ENCODE peak calls at places on chromosomes 3 and 15, in ten cellular contexts. R is fibroblast of the aortic adventitia, Q is lower lobe of right lung, N is cardiac muscle cell, X is aorta, U is foreskin fibroblast, L is AG10803, T is heart left ventricle, W is psoas muscle, Y is neural progenitor cell. M is an unnamed sample.

GRCh38 chr3:183824761-183825379 is 507 bp downstream of the MAP6D1 start:
- DNase-seq in T (peak; percentile 64), X (no peak), W (peak; percentile 22), Q (no peak), Y (peak; percentile 58), L (no peak), N (peak; percentile 36), R (no peak), U (peak; percentile 55), M (no peak)

GRCh38 chr3:8482263-8482662 is 19.4 kb upstream of the LMCD1 start:
- DNase-seq in T (no peak), U (no peak), W (no peak), R (no peak), Y (no peak), N (no peak), L (peak; percentile 39), Q (no peak), X (no peak), M (no peak)

GRCh38 chr3:100089802-100090668 is 24.3 kb downstream of the FILIP1L start:
- DNase-seq in X (no peak), L (peak; percentile 67), W (peak; percentile 37), N (no peak), T (no peak), Q (no peak), U (peak; percentile 89), Y (peak; percentile 23), R (peak; percentile 72), M (no peak)

GRCh38 chr3:53693441-53693840 is 152.8 kb downstream of the CHDH start:
- DNase-seq in U (no peak), Q (no peak), N (no peak), X (no peak), R (no peak), W (no peak), T (no peak), L (no peak), Y (no peak), M (no peak)

GRCh38 chr3:181711325-181712135 is at the start of gene SOX2:
- DNase-seq in L (peak; percentile 17), Y (peak; percentile 98), N (peak; percentile 86), W (peak; percentile 56), R (peak; percentile 25), Q (peak; percentile 74), X (peak; percentile 82), T (peak; percentile 73), U (peak; percentile 69), M (no peak)

GRCh38 chr3:195200010-195200822 is 70.7 kb downstream of the XXYLT1 start:
- DNase-seq in R (peak; percentile 49), U (peak; percentile 26), Y (no peak), T (no peak), N (no peak), X (no peak), Q (no peak), L (no peak), W (no peak), M (no peak)

GRCh38 chr3:183210341-183210740 is 42.7 kb upstream of the B3GNT5 start:
- DNase-seq in N (no peak), L (no peak), Q (no peak), R (no peak), U (no peak), Y (no peak), W (no peak), X (no peak), T (no peak), M (no peak)

GRCh38 chr15:48643776-48644497 is 1.6 kb downstream of the FBN1 start:
- DNase-seq in U (peak; percentile 52), W (no peak), X (no peak), Q (no peak), Y (peak; percentile 30), N (no peak), L (no peak), T (no peak), R (peak; percentile 64), M (no peak)

GRCh38 chr15:64837502-64837901 is 4.2 kb upstream of the PLEKHO2 start:
- DNase-seq in Y (no peak), T (no peak), X (no peak), L (no peak), Q (no peak), W (no peak), N (no peak), U (no peak), R (no peak), M (no peak)

DNA sequence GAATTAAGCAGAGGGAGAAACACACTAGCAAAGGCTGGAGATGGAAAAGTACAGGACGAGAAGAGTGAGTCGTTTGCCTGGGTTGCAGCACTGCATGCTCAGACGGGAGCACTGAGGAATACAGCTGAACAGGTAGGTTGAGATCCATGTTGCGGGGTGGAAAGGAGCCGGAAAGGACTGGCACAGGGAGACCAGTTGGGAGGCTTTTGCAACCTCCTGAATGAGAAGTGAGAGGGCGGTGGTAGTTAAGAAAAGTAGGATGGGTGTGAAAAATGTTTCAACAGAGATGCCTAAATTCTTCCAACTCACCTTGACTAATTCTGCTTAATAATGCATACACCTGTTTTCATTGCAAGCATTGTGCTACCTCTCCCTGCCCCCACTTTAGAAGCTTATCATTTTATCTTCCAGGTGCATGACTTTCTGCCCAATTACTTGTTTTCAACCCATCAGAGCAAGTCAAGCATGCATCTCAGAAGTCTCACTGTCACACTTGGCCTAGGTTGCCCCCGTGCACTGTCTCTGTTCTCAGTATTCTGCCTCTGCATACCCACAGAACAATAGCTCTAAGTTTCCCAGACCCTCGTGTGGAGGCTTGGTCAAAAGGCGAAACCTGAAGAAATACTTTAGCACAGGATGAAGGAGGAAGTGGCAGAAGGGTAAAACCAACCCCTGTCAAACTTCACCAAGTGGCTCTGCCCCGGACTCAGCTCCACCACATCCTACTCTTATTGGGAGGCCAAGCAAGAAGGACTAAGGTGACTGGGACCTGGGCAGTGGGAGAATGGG is 199.3 kb upstream of the BCL6 start:
- DNase-seq in U (no peak), Q (no peak), R (no peak), X (no peak), W (no peak), N (no peak), T (no peak), Y (no peak), L (no peak), M (no peak)
- H3K4me3 ChIP-seq in U (no peak overlapping the region), Q (no peak overlapping the region), R (no peak overlapping the region), X (no peak overlapping the region), W (no peak overlapping the region), N (no peak overlapping the region), T (no peak overlapping the region), Y (no peak overlapping the region), L (no peak overlapping the region), M (no peak overlapping the region)

GRCh38 chr3:156677120-156677479 is 2.7 kb downstream of the TIPARP start:
- DNase-seq in T (no peak), U (peak; percentile 2), R (no peak), N (no peak), L (no peak), Q (no peak), X (no peak), Y (no peak), W (no peak), M (no peak)
- H3K4me3 ChIP-seq in T (no peak overlapping the region), U (peak overlapping the region; percentile 90), R (peak overlapping the region; percentile 85), N (peak overlapping the region; percentile 99), L (peak overlapping the region; percentile 81), Q (peak overlapping the region; percentile 81), X (no peak overlapping the region), Y (no peak overlapping the region), W (peak overlapping the region; percentile 3), M (no peak overlapping the region)

GRCh38 chr15:101013151-101013550 is 94.0 kb downstream of the LRRK1 start:
- DNase-seq in Q (no peak), Y (no peak), X (no peak), L (no peak), R (no peak), U (no peak), N (no peak), T (no peak), W (no peak), M (no peak)

GRCh38 chr15:101014921-101015841 is 96.0 kb downstream of the LRRK1 start:
- DNase-seq in Q (peak; percentile 80), T (peak; percentile 86), N (peak; percentile 76), U (peak; percentile 82), L (peak; percentile 52), W (peak; percentile 69), R (peak; percentile 75), Y (peak; percentile 81), X (peak; percentile 91), M (no peak)

GRCh38 chr15:101013769-101014223 is 94.6 kb downstream of the LRRK1 start:
- DNase-seq in T (no peak), Y (no peak), U (no peak), Q (no peak), W (no peak), X (no peak), R (no peak), N (no peak), L (no peak), M (no peak)

GRCh38 chr15:101012326-101013040 is 93.3 kb downstream of the LRRK1 start:
- DNase-seq in U (no peak), T (no peak), Q (no peak), Y (no peak), W (no peak), X (no peak), R (no peak), N (no peak), L (no peak), M (no peak)

DNA sequence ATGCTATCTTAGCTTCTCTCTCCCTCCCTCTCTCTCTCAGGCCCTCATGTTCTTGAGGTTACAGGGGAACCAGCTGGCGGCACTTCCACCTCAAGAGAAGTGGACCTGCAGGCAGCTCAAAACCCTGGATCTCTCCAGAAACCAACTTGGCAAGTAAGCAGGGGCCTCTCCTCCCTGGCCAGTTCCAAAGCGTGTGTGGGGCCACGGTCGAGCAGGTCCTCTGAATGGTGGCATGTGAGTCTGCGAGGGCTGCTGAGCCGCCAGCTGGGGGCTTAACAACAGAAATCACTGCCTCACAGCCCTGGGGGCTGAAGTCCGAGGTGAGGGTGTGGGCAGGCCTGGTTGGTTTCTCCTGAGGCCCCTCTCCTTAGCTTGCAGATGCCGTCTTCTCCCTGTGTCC is 95.1 kb downstream of the LRRK1 start:
- DNase-seq in U (no peak), Q (no peak), W (no peak), L (no peak), X (no peak), Y (no peak), T (no peak), R (no peak), N (no peak), M (no peak)
- H3K4me3 ChIP-seq in U (no peak overlapping the region), Q (no peak overlapping the region), W (no peak overlapping the region), L (no peak overlapping the region), X (no peak overlapping the region), Y (no peak overlapping the region), T (no peak overlapping the region), R (no peak overlapping the region), N (no peak overlapping the region), M (no peak overlapping the region)

GRCh38 chr3:185552358-185552877 is at the start of gene LIPH:
- DNase-seq in R (peak; percentile 18), L (peak; percentile 34), N (peak; percentile 9), U (peak; percentile 47), Y (no peak), W (no peak), X (no peak), T (no peak), Q (no peak), M (no peak)
- H3K4me3 ChIP-seq in R (no peak within 1 kb of the TSS), L (no peak within 1 kb of the TSS), N (no peak within 1 kb of the TSS), U (no peak within 1 kb of the TSS), Y (no peak within 1 kb of the TSS), W (no peak within 1 kb of the TSS), X (no peak within 1 kb of the TSS), T (no peak within 1 kb of the TSS), Q (peak within 1 kb of the TSS; percentile 34), M (no peak within 1 kb of the TSS)

GRCh38 chr3:171845541-171846284 is 2.6 kb downstream of the TMEM212 start:
- DNase-seq in Q (no peak), N (no peak), R (no peak), X (no peak), Y (no peak), L (no peak), U (no peak), W (no peak), T (no peak), M (no peak)
- H3K4me3 ChIP-seq in Q (no peak overlapping the region), N (no peak overlapping the region), R (no peak overlapping the region), X (no peak overlapping the region), Y (no peak overlapping the region), L (no peak overlapping the region), U (no peak overlapping the region), W (no peak overlapping the region), T (no peak overlapping the region), M (no peak overlapping the region)